ENCODE peak calls at places on chromosomes 1 and 21, in eight cellular contexts. One of them, this sample, is unnamed.

GRCh38 chr1:57421366-57421765 is 2.5 kb downstream of the DAB1 start:
- DNase-seq in uterus: no peak
- DNase-seq in AG10803: peak; percentile 3
- DNase-seq in B cell: no peak
- DNase-seq in IMR-90: no peak
- DNase-seq in cardiac muscle cell: no peak
- DNase-seq in spleen: no peak
- DNase-seq in dorsolateral prefrontal cortex: no peak
- DNase-seq in this sample: no peak

GRCh38 chr1:1440941-1441888 is 5.7 kb downstream of the VWA1 start:
- DNase-seq in uterus: no peak
- DNase-seq in AG10803: peak; percentile 15
- DNase-seq in B cell: peak; percentile 52
- DNase-seq in IMR-90: no peak
- DNase-seq in cardiac muscle cell: peak; percentile 72
- DNase-seq in spleen: peak; percentile 84
- DNase-seq in dorsolateral prefrontal cortex: no peak
- DNase-seq in this sample: peak; percentile 87

GRCh38 chr1:179872558-179872957 is 5.0 kb downstream of the TOR1AIP2 start:
- DNase-seq in uterus: no peak
- DNase-seq in AG10803: no peak
- DNase-seq in B cell: no peak
- DNase-seq in IMR-90: no peak
- DNase-seq in cardiac muscle cell: no peak
- DNase-seq in spleen: no peak
- DNase-seq in dorsolateral prefrontal cortex: no peak
- DNase-seq in this sample: no peak

GRCh38 chr21:32565856-32566465 is 19.4 kb downstream of the TCP10L start:
- DNase-seq in uterus: no peak
- DNase-seq in AG10803: peak; percentile 38
- DNase-seq in B cell: no peak
- DNase-seq in IMR-90: peak; percentile 48
- DNase-seq in cardiac muscle cell: no peak
- DNase-seq in spleen: no peak
- DNase-seq in dorsolateral prefrontal cortex: no peak
- DNase-seq in this sample: no peak

GRCh38 chr1:166924829-166925541 is 48.9 kb upstream of the TADA1 start:
- DNase-seq in uterus: no peak
- DNase-seq in AG10803: no peak
- DNase-seq in B cell: no peak
- DNase-seq in IMR-90: no peak
- DNase-seq in cardiac muscle cell: no peak
- DNase-seq in spleen: peak; percentile 76
- DNase-seq in dorsolateral prefrontal cortex: no peak
- DNase-seq in this sample: no peak

GRCh38 chr21:24955275-24955961 is 651.9 kb downstream of the MRPL39 start:
- DNase-seq in uterus: no peak
- DNase-seq in AG10803: no peak
- DNase-seq in B cell: no peak
- DNase-seq in IMR-90: no peak
- DNase-seq in cardiac muscle cell: no peak
- DNase-seq in spleen: no peak
- DNase-seq in dorsolateral prefrontal cortex: no peak
- DNase-seq in this sample: peak; percentile 28

GRCh38 chr1:89871768-89872473 is 51.1 kb downstream of the LRRC8D start:
- DNase-seq in uterus: no peak
- DNase-seq in AG10803: no peak
- DNase-seq in B cell: no peak
- DNase-seq in IMR-90: no peak
- DNase-seq in cardiac muscle cell: no peak
- DNase-seq in spleen: no peak
- DNase-seq in dorsolateral prefrontal cortex: no peak
- DNase-seq in this sample: no peak

GRCh38 chr21:22961248-22961647 is 1963.0 kb downstream of the NCAM2 start:
- DNase-seq in uterus: no peak
- DNase-seq in AG10803: no peak
- DNase-seq in B cell: no peak
- DNase-seq in IMR-90: no peak
- DNase-seq in cardiac muscle cell: no peak
- DNase-seq in spleen: no peak
- DNase-seq in dorsolateral prefrontal cortex: no peak
- DNase-seq in this sample: no peak

GRCh38 chr1:55323760-55324159 is 108.6 kb upstream of the USP24 start:
- DNase-seq in uterus: no peak
- DNase-seq in AG10803: no peak
- DNase-seq in B cell: no peak
- DNase-seq in IMR-90: no peak
- DNase-seq in cardiac muscle cell: no peak
- DNase-seq in spleen: no peak
- DNase-seq in dorsolateral prefrontal cortex: no peak
- DNase-seq in this sample: no peak

GRCh38 chr1:215749423-215749822 is 182.3 kb downstream of the KCTD3 start:
- DNase-seq in uterus: no peak
- DNase-seq in AG10803: peak; percentile 72
- DNase-seq in B cell: no peak
- DNase-seq in IMR-90: peak; percentile 90
- DNase-seq in cardiac muscle cell: no peak
- DNase-seq in spleen: no peak
- DNase-seq in dorsolateral prefrontal cortex: no peak
- DNase-seq in this sample: no peak

GRCh38 chr1:10897321-10897980 is 101.0 kb upstream of the CASZ1 start:
- DNase-seq in uterus: no peak
- DNase-seq in AG10803: no peak
- DNase-seq in B cell: no peak
- DNase-seq in IMR-90: no peak
- DNase-seq in cardiac muscle cell: no peak
- DNase-seq in spleen: no peak
- DNase-seq in dorsolateral prefrontal cortex: no peak
- DNase-seq in this sample: no peak

GRCh38 chr1:24906760-24907490 is 23.2 kb downstream of the RUNX3 start:
- DNase-seq in uterus: no peak
- DNase-seq in AG10803: no peak
- DNase-seq in B cell: no peak
- DNase-seq in IMR-90: no peak
- DNase-seq in cardiac muscle cell: no peak
- DNase-seq in spleen: peak; percentile 68
- DNase-seq in dorsolateral prefrontal cortex: peak; percentile 7
- DNase-seq in this sample: no peak

GRCh38 chr1:233240839-233241682 is 54.5 kb downstream of the PCNX2 start:
- DNase-seq in uterus: peak; percentile 21
- DNase-seq in AG10803: peak; percentile 60
- DNase-seq in B cell: no peak
- DNase-seq in IMR-90: peak; percentile 42
- DNase-seq in cardiac muscle cell: peak; percentile 75
- DNase-seq in spleen: peak; percentile 86
- DNase-seq in dorsolateral prefrontal cortex: peak; percentile 72
- DNase-seq in this sample: peak; percentile 23

GRCh38 chr1:47511825-47512224 is 74.0 kb downstream of the FOXD2 start:
- DNase-seq in uterus: no peak
- DNase-seq in AG10803: no peak
- DNase-seq in B cell: no peak
- DNase-seq in IMR-90: no peak
- DNase-seq in cardiac muscle cell: no peak
- DNase-seq in spleen: no peak
- DNase-seq in dorsolateral prefrontal cortex: no peak
- DNase-seq in this sample: no peak
- TF ChIP-seq CTCF in uterus: no peak
- TF ChIP-seq CTCF in AG10803: no peak
- TF ChIP-seq CTCF in B cell: no peak
- TF ChIP-seq CTCF in IMR-90: no peak
- TF ChIP-seq CTCF in cardiac muscle cell: no peak
- TF ChIP-seq CTCF in spleen: no peak
- TF ChIP-seq CTCF in dorsolateral prefrontal cortex: no peak
- TF ChIP-seq CTCF in this sample: no peak

GRCh38 chr1:220451541-220451940 is 76.4 kb upstream of the MARK1 start:
- DNase-seq in uterus: no peak
- DNase-seq in AG10803: no peak
- DNase-seq in B cell: no peak
- DNase-seq in IMR-90: no peak
- DNase-seq in cardiac muscle cell: peak; percentile 69
- DNase-seq in spleen: no peak
- DNase-seq in dorsolateral prefrontal cortex: no peak
- DNase-seq in this sample: no peak

GRCh38 chr1:220450927-220451326 is 77.0 kb upstream of the MARK1 start:
- DNase-seq in uterus: no peak
- DNase-seq in AG10803: no peak
- DNase-seq in B cell: no peak
- DNase-seq in IMR-90: no peak
- DNase-seq in cardiac muscle cell: no peak
- DNase-seq in spleen: no peak
- DNase-seq in dorsolateral prefrontal cortex: no peak
- DNase-seq in this sample: no peak

GRCh38 chr1:220455559-220455958 is 72.4 kb upstream of the MARK1 start:
- DNase-seq in uterus: no peak
- DNase-seq in AG10803: no peak
- DNase-seq in B cell: no peak
- DNase-seq in IMR-90: no peak
- DNase-seq in cardiac muscle cell: no peak
- DNase-seq in spleen: no peak
- DNase-seq in dorsolateral prefrontal cortex: no peak
- DNase-seq in this sample: no peak

GRCh38 chr1:220453371-220453770 is 74.6 kb upstream of the MARK1 start:
- DNase-seq in uterus: no peak
- DNase-seq in AG10803: no peak
- DNase-seq in B cell: no peak
- DNase-seq in IMR-90: no peak
- DNase-seq in cardiac muscle cell: no peak
- DNase-seq in spleen: no peak
- DNase-seq in dorsolateral prefrontal cortex: no peak
- DNase-seq in this sample: no peak

GRCh38 chr1:220454155-220454777 is 73.7 kb upstream of the MARK1 start:
- DNase-seq in uterus: no peak
- DNase-seq in AG10803: no peak
- DNase-seq in B cell: no peak
- DNase-seq in IMR-90: no peak
- DNase-seq in cardiac muscle cell: no peak
- DNase-seq in spleen: no peak
- DNase-seq in dorsolateral prefrontal cortex: no peak
- DNase-seq in this sample: no peak
- TF ChIP-seq CTCF in uterus: no peak
- TF ChIP-seq CTCF in AG10803: peak; percentile 16
- TF ChIP-seq CTCF in B cell: peak; percentile 44
- TF ChIP-seq CTCF in IMR-90: no peak
- TF ChIP-seq CTCF in cardiac muscle cell: no peak
- TF ChIP-seq CTCF in spleen: peak; percentile 16
- TF ChIP-seq CTCF in dorsolateral prefrontal cortex: no peak
- TF ChIP-seq CTCF in this sample: no peak

GRCh38 chr1:228088586-228089498 is 6.3 kb downstream of the ARF1 start:
- DNase-seq in uterus: no peak
- DNase-seq in AG10803: peak; percentile 61
- DNase-seq in B cell: no peak
- DNase-seq in IMR-90: no peak
- DNase-seq in cardiac muscle cell: no peak
- DNase-seq in spleen: peak; percentile 79
- DNase-seq in dorsolateral prefrontal cortex: no peak
- DNase-seq in this sample: no peak

GRCh38 chr1:228085287-228085926 is 2.9 kb downstream of the ARF1 start:
- DNase-seq in uterus: no peak
- DNase-seq in AG10803: peak; percentile 88
- DNase-seq in B cell: no peak
- DNase-seq in IMR-90: peak; percentile 84
- DNase-seq in cardiac muscle cell: peak; percentile 64
- DNase-seq in spleen: peak; percentile 66
- DNase-seq in dorsolateral prefrontal cortex: peak; percentile 1
- DNase-seq in this sample: no peak

GRCh38 chr1:228090613-228091081 is 8.1 kb downstream of the ARF1 start:
- DNase-seq in uterus: no peak
- DNase-seq in AG10803: no peak
- DNase-seq in B cell: no peak
- DNase-seq in IMR-90: peak; percentile 55
- DNase-seq in cardiac muscle cell: no peak
- DNase-seq in spleen: peak; percentile 64
- DNase-seq in dorsolateral prefrontal cortex: no peak
- DNase-seq in this sample: no peak

GRCh38 chr1:228089520-228090380 is 7.2 kb downstream of the ARF1 start:
- DNase-seq in uterus: no peak
- DNase-seq in AG10803: no peak
- DNase-seq in B cell: no peak
- DNase-seq in IMR-90: no peak
- DNase-seq in cardiac muscle cell: no peak
- DNase-seq in spleen: peak; percentile 71
- DNase-seq in dorsolateral prefrontal cortex: no peak
- DNase-seq in this sample: no peak

GRCh38 chr1:228087771-228088251 is 5.3 kb downstream of the ARF1 start:
- DNase-seq in uterus: no peak
- DNase-seq in AG10803: peak; percentile 91
- DNase-seq in B cell: no peak
- DNase-seq in IMR-90: peak; percentile 65
- DNase-seq in cardiac muscle cell: no peak
- DNase-seq in spleen: peak; percentile 80
- DNase-seq in dorsolateral prefrontal cortex: no peak
- DNase-seq in this sample: no peak
- TF ChIP-seq CTCF in uterus: no peak
- TF ChIP-seq CTCF in AG10803: peak; percentile 26
- TF ChIP-seq CTCF in B cell: no peak
- TF ChIP-seq CTCF in IMR-90: no peak
- TF ChIP-seq CTCF in cardiac muscle cell: peak; percentile 7
- TF ChIP-seq CTCF in spleen: no peak
- TF ChIP-seq CTCF in dorsolateral prefrontal cortex: no peak
- TF ChIP-seq CTCF in this sample: no peak

GRCh38 chr1:32998997-32999396 is 34.4 kb upstream of the RNF19B start:
- DNase-seq in uterus: no peak
- DNase-seq in AG10803: no peak
- DNase-seq in B cell: no peak
- DNase-seq in IMR-90: no peak
- DNase-seq in cardiac muscle cell: no peak
- DNase-seq in spleen: peak; percentile 75
- DNase-seq in dorsolateral prefrontal cortex: no peak
- DNase-seq in this sample: no peak

GRCh38 chr1:33003657-33004056 is 33.0 kb downstream of the AK2 start:
- DNase-seq in uterus: no peak
- DNase-seq in AG10803: no peak
- DNase-seq in B cell: no peak
- DNase-seq in IMR-90: no peak
- DNase-seq in cardiac muscle cell: no peak
- DNase-seq in spleen: no peak
- DNase-seq in dorsolateral prefrontal cortex: no peak
- DNase-seq in this sample: no peak

GRCh38 chr1:33000427-33001026 is 35.9 kb upstream of the RNF19B start:
- DNase-seq in uterus: no peak
- DNase-seq in AG10803: no peak
- DNase-seq in B cell: no peak
- DNase-seq in IMR-90: no peak
- DNase-seq in cardiac muscle cell: no peak
- DNase-seq in spleen: no peak
- DNase-seq in dorsolateral prefrontal cortex: no peak
- DNase-seq in this sample: no peak

GRCh38 chr1:33002006-33002405 is 34.7 kb downstream of the AK2 start:
- DNase-seq in uterus: no peak
- DNase-seq in AG10803: no peak
- DNase-seq in B cell: no peak
- DNase-seq in IMR-90: no peak
- DNase-seq in cardiac muscle cell: no peak
- DNase-seq in spleen: no peak
- DNase-seq in dorsolateral prefrontal cortex: no peak
- DNase-seq in this sample: no peak

DNA sequence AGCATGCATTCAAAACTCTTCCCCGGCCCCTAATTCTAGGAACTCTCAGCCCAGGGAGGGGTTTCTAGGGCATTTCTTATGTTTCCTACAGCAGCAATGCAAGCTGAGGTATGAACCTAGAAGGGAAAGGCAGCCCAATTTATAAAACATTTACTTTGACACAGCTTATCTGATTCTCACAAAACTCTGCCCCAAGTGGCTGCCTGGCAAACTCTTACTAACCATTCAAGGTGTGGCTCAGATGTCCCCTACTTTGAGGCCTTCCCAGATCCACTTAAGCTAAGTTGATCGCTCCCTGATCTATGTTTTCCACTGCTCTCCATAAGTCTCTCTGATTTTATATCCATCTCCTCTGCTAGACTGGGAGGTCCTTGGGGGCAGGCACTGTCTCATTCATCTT is 35.4 kb downstream of the AK2 start:
- DNase-seq in uterus: no peak
- DNase-seq in AG10803: no peak
- DNase-seq in B cell: no peak
- DNase-seq in IMR-90: no peak
- DNase-seq in cardiac muscle cell: no peak
- DNase-seq in spleen: no peak
- DNase-seq in dorsolateral prefrontal cortex: no peak
- DNase-seq in this sample: no peak
- TF ChIP-seq CTCF in uterus: no peak
- TF ChIP-seq CTCF in AG10803: peak; percentile 11
- TF ChIP-seq CTCF in B cell: no peak
- TF ChIP-seq CTCF in IMR-90: no peak
- TF ChIP-seq CTCF in cardiac muscle cell: peak; percentile 12
- TF ChIP-seq CTCF in spleen: no peak
- TF ChIP-seq CTCF in dorsolateral prefrontal cortex: no peak
- TF ChIP-seq CTCF in this sample: no peak

This sample was measured in GM10248.